ENCODE peak calls at places on chromosome 22, in ten cellular contexts. W is sciatic nerve; L is cardiac muscle cell; Q is amygdala; A is stimulated activated CD4-positive, alpha-beta T cell treated with anti-CD3 and anti-CD28 coated beads, Interleukin-2, amount 100 ng/mL, for 4 hours; V is hippocampal formation; Y is left lung; P is DMS153; U is body of pancreas; H is hypothalamus. R is an unnamed sample.
A peak's percentile ranks its signal among the peaks of the same experiment; 100 is the strongest.

GRCh38 chr22:30288414-30289125 is 735 bp downstream of the CASTOR1 start:
- DNase-seq in H (no peak), P (no peak), U (no peak), Y (no peak), V (no peak), A (no peak), W (no peak), Q (no peak), L (no peak), R (no peak)

GRCh38 chr22:24592144-24592845 is 578 bp downstream of the LRRC75B start:
- DNase-seq in L (no peak), A (no peak), V (no peak), W (peak; percentile 76), H (no peak), P (no peak), Y (no peak), U (peak; percentile 35), Q (no peak), R (no peak)

GRCh38 chr22:50018608-50019291 is 6.2 kb upstream of the IL17REL start:
- DNase-seq in A (no peak), P (no peak), V (no peak), L (no peak), W (peak; percentile 31), Y (no peak), H (no peak), Q (no peak), U (no peak), R (no peak)

GRCh38 chr22:49368976-49369725 is 458.5 kb downstream of the BRD1 start:
- DNase-seq in A (no peak), Q (no peak), U (no peak), L (no peak), H (no peak), V (no peak), W (peak; percentile 51), Y (no peak), P (peak; percentile 28), R (no peak)

GRCh38 chr22:46057206-46057605 is 80.2 kb upstream of the WNT7B start:
- DNase-seq in P (no peak), H (no peak), L (no peak), U (peak; percentile 59), W (peak; percentile 64), Y (peak; percentile 26), Q (no peak), A (no peak), V (no peak), R (no peak)

GRCh38 chr22:26970809-26971394 is 313.5 kb downstream of the MIAT start:
- DNase-seq in H (no peak), A (no peak), P (peak; percentile 5), W (no peak), L (no peak), U (no peak), Q (no peak), Y (no peak), V (no peak), R (no peak)

GRCh38 chr22:48210812-48211211 is 1448.4 kb downstream of the TBC1D22A start:
- DNase-seq in W (no peak), V (no peak), Q (no peak), P (no peak), Y (peak; percentile 30), H (no peak), U (no peak), L (no peak), A (no peak), R (no peak)

GRCh38 chr22:31127181-31127772 is 4.5 kb downstream of the INPP5J start:
- DNase-seq in W (no peak), V (no peak), U (no peak), L (no peak), H (no peak), Q (no peak), A (no peak), P (no peak), Y (peak; percentile 46), R (no peak)

GRCh38 chr22:49704345-49705215 is 123.1 kb downstream of the BRD1 start:
- DNase-seq in V (no peak), U (no peak), P (no peak), W (peak; percentile 43), H (no peak), A (no peak), Y (peak; percentile 64), Q (no peak), L (peak; percentile 8), R (no peak)

GRCh38 chr22:42475122-42475521 is 42.9 kb upstream of the NFAM1 start:
- DNase-seq in Q (no peak), W (no peak), V (no peak), A (no peak), H (no peak), Y (no peak), U (no peak), L (no peak), P (no peak), R (no peak)